ENCODE peak calls at places on chromosome 4, in seven cellular contexts. I is GM12878, X is K562, Z is HepG2, R is GM12892, B is SK-N-SH, T is H1. H is an unnamed sample.

GRCh38 chr4:162350331-162350730 is 186.5 kb upstream of the FSTL5 start:
- DNase-seq in I (no peak), X (no peak), Z (no peak), R (no peak), B (no peak), T (no peak), H (no peak)

GRCh38 chr4:7766661-7767345 is 172.9 kb downstream of the AFAP1 start:
- DNase-seq in I (no peak), X (no peak), Z (no peak), R (no peak), B (no peak), T (no peak), H (no peak)

GRCh38 chr4:180664766-180665368 is 1578.3 kb upstream of the TENM3 start:
- DNase-seq in I (peak; percentile 25), X (peak; percentile 33), Z (peak; percentile 66), R (peak; percentile 5), B (peak; percentile 59), T (peak; percentile 77), H (peak; percentile 21)

GRCh38 chr4:144714166-144714565 is 68.2 kb downstream of the HHIP start:
- DNase-seq in I (no peak), X (no peak), Z (no peak), R (no peak), B (no peak), T (no peak), H (no peak)

GRCh38 chr4:40403079-40403478 is 67.9 kb downstream of the CHRNA9 start:
- DNase-seq in I (no peak), X (no peak), Z (peak; percentile 45), R (no peak), B (no peak), T (no peak), H (no peak)

GRCh38 chr4:2816401-2816954 is 23.6 kb downstream of the SH3BP2 start:
- DNase-seq in I (no peak), X (no peak), Z (no peak), R (no peak), B (no peak), T (no peak), H (no peak)

GRCh38 chr4:57442834-57443291 is 332.7 kb upstream of the IGFBP7 start:
- DNase-seq in I (no peak), X (peak; percentile 23), Z (peak; percentile 26), R (no peak), B (peak; percentile 54), T (peak; percentile 80), H (no peak)

GRCh38 chr4:86895692-86896488 is 3.7 kb upstream of the C4orf36 start:
- DNase-seq in I (no peak), X (peak; percentile 46), Z (peak; percentile 71), R (no peak), B (peak; percentile 58), T (no peak), H (peak; percentile 22)

GRCh38 chr4:119623025-119623424 is 5.6 kb downstream of the PDE5A start:
- DNase-seq in I (no peak), X (no peak), Z (no peak), R (no peak), B (no peak), T (no peak), H (no peak)

GRCh38 chr4:126137782-126138170 is 823.0 kb downstream of the FAT4 start:
- DNase-seq in I (no peak), X (no peak), Z (no peak), R (no peak), B (no peak), T (no peak), H (no peak)

GRCh38 chr4:5371415-5372190 is 320.3 kb downstream of the STK32B start:
- DNase-seq in I (no peak), X (no peak), Z (no peak), R (no peak), B (no peak), T (no peak), H (no peak)

DNA sequence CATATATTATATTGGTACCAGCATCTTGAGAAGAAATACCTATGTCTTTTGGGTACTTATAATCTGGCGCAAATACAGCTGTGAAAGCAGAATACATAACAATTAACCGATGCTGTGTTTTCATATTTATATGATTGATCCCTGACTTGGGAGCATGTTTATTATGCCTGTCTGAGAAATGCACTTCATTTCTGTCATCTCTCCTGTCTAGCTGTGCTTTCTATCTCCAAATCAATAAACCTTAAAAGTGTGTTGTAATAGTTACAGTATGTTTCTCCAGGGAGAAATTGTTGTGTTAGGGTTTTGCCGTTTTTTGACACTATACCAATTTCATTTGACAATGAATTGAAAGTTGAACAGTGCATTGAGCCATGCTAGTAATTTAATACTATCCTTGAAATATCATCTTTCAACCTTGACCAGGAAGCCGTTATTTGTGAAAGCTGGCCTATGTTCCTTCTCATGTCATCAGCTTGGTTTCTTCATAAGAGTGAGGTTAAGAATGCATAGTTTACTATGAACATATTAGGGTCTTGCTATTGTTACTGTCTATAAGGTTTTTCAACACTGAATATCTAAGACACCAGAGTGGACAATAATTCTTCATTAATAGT is 206.2 kb upstream of the PCDH18 start:
- DNase-seq in I (no peak), X (no peak), Z (no peak), R (no peak), B (no peak), T (no peak), H (no peak)
- TF ChIP-seq TAF1 in I (no peak), X (no peak), Z (no peak), R (no peak), B (no peak), T (no peak), H (no peak)

GRCh38 chr4:62912531-62912930 is 1496.7 kb downstream of the TECRL start:
- DNase-seq in I (no peak), X (no peak), Z (peak; percentile 5), R (no peak), B (no peak), T (no peak), H (no peak)

GRCh38 chr4:62917649-62918048 is 1491.6 kb downstream of the TECRL start:
- DNase-seq in I (no peak), X (no peak), Z (no peak), R (no peak), B (no peak), T (no peak), H (no peak)

GRCh38 chr4:62913065-62913464 is 1496.2 kb downstream of the TECRL start:
- DNase-seq in I (no peak), X (no peak), Z (no peak), R (no peak), B (no peak), T (no peak), H (no peak)

GRCh38 chr4:62909238-62909637 is 1500.0 kb downstream of the TECRL start:
- DNase-seq in I (no peak), X (no peak), Z (no peak), R (no peak), B (no peak), T (no peak), H (no peak)

GRCh38 chr4:62914758-62915157 is 1494.5 kb downstream of the TECRL start:
- DNase-seq in I (no peak), X (no peak), Z (no peak), R (no peak), B (peak; percentile 13), T (no peak), H (no peak)
- TF ChIP-seq TAF1 in I (no peak), X (no peak), Z (no peak), R (no peak), B (no peak), T (no peak), H (no peak)

GRCh38 chr4:60128916-60129315 is 1071.2 kb upstream of the ADGRL3 start:
- DNase-seq in I (no peak), X (no peak), Z (no peak), R (no peak), B (no peak), T (no peak), H (no peak)
- TF ChIP-seq TAF1 in I (no peak), X (no peak), Z (no peak), R (no peak), B (no peak), T (no peak), H (no peak)

GRCh38 chr4:138897818-138898226 is 117.8 kb upstream of the NOCT start:
- DNase-seq in I (no peak), X (peak; percentile 29), Z (peak; percentile 7), R (no peak), B (peak; percentile 41), T (no peak), H (no peak)

GRCh38 chr4:138894688-138895087 is 120.9 kb upstream of the NOCT start:
- DNase-seq in I (no peak), X (no peak), Z (no peak), R (no peak), B (no peak), T (no peak), H (no peak)

GRCh38 chr4:138901177-138901576 is 114.4 kb upstream of the NOCT start:
- DNase-seq in I (no peak), X (no peak), Z (no peak), R (no peak), B (no peak), T (no peak), H (no peak)

GRCh38 chr4:138899999-138900398 is 115.6 kb upstream of the NOCT start:
- DNase-seq in I (no peak), X (no peak), Z (no peak), R (no peak), B (no peak), T (no peak), H (no peak)

DNA sequence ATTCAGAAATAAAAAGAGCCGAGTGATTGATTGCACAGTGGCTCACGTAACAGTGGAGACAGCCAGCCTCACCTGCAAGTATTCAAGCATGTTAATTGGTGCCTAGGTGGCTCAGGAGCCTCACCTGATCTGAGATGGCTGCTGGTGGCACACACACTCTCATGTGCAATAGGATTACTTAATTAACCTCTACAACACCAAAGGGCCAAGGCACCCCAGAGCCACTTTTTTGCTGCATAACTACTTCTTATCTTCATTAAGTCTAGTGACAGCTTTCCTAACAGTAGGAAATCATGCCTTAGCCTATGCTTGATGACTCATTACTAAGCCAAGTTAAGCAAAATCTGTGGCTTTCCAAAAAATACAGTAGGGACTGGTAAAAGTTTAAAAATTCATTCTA is 117.3 kb upstream of the NOCT start:
- DNase-seq in I (no peak), X (no peak), Z (no peak), R (no peak), B (no peak), T (no peak), H (no peak)
- TF ChIP-seq TAF1 in I (no peak), X (no peak), Z (no peak), R (no peak), B (no peak), T (no peak), H (no peak)

GRCh38 chr4:54167508-54167907 is 61.6 kb upstream of the PDGFRA start:
- DNase-seq in I (no peak), X (no peak), Z (no peak), R (no peak), B (no peak), T (no peak), H (no peak)

GRCh38 chr4:54159543-54159942 is 59.6 kb downstream of the GSX2 start:
- DNase-seq in I (no peak), X (no peak), Z (no peak), R (no peak), B (no peak), T (no peak), H (no peak)

GRCh38 chr4:54165011-54165410 is 64.1 kb upstream of the PDGFRA start:
- DNase-seq in I (no peak), X (no peak), Z (no peak), R (no peak), B (no peak), T (no peak), H (no peak)

GRCh38 chr4:54169176-54169575 is 59.9 kb upstream of the PDGFRA start:
- DNase-seq in I (no peak), X (no peak), Z (no peak), R (no peak), B (no peak), T (no peak), H (no peak)

GRCh38 chr4:54165438-54165837 is 63.7 kb upstream of the PDGFRA start:
- DNase-seq in I (no peak), X (no peak), Z (peak; percentile 7), R (no peak), B (no peak), T (no peak), H (no peak)
- TF ChIP-seq TAF1 in I (no peak), X (no peak), Z (no peak), R (no peak), B (no peak), T (no peak), H (no peak)

H was measured in GM12891.